ENCODE peak calls at places on chromosomes 13 and 19, in ten cellular contexts. L is GM23248; F is T-helper 17 cell; Z is memory B cell; H is dorsolateral prefrontal cortex; D is PC-3; M is AG09319; Y is CD4-positive, alpha-beta T cell; W is body of pancreas; S is activated T-helper 2 cell treated with anti-CD3 and anti-CD28 coated beads, Interferon-gamma antibody, Interleukin-2, Interleukin-4, amounts not matched to agents 10 μg/mL and 5 μg/mL and 100 μg/mL, durations not matched to agents 14 hours and 24 hours and 36 hours. K is an unnamed sample.

GRCh38 chr19:16435999-16436650 is 35.6 kb downstream of the EPS15L1 start:
- DNase-seq in W (no peak), D (no peak), M (no peak), S (no peak), Y (no peak), Z (no peak), L (no peak), H (no peak), F (no peak), K (no peak)

GRCh38 chr19:20482721-20483120 is 82.9 kb downstream of the ZNF737 start:
- DNase-seq in M (no peak), Z (no peak), L (no peak), D (no peak), W (no peak), Y (peak), H (no peak), F (no peak), S (no peak), K (no peak)

GRCh38 chr13:45584816-45585215 is 30.7 kb downstream of the ERICH6B start:
- DNase-seq in M (no peak), W (no peak), Z (no peak), L (peak), S (no peak), H (no peak), D (peak), Y (no peak), F (no peak), K (no peak)

GRCh38 chr19:1465191-1466016 is 13.6 kb downstream of the C19orf25 start:
- DNase-seq in Y (no peak), S (no peak), Z (no peak), F (no peak), H (no peak), W (no peak), L (no peak), M (no peak), D (no peak), K (no peak)

GRCh38 chr13:37381502-37381901 is 217.1 kb downstream of the POSTN start:
- DNase-seq in S (no peak), W (no peak), H (no peak), F (no peak), Z (no peak), D (no peak), Y (no peak), L (peak), M (no peak), K (no peak)

GRCh38 chr13:28046981-28047380 is 53.4 kb downstream of the FLT3 start:
- DNase-seq in Z (no peak), S (no peak), M (no peak), L (peak), Y (no peak), W (no peak), H (no peak), D (no peak), F (no peak), K (no peak)

GRCh38 chr19:17385878-17386611 is 8.0 kb downstream of the CCDC194 start:
- DNase-seq in L (peak), Y (peak), D (peak), M (no peak), Z (peak), W (peak), H (peak), F (peak), S (peak), K (peak)

GRCh38 chr19:44684892-44685847 is 13.8 kb upstream of the CEACAM16 start:
- DNase-seq in S (no peak), F (no peak), H (no peak), Z (no peak), Y (no peak), M (peak), D (peak), L (peak), W (peak), K (no peak)

GRCh38 chr13:84086847-84087162 is 204.5 kb upstream of the SLITRK1 start:
- DNase-seq in W (no peak), D (no peak), F (no peak), H (no peak), S (no peak), Z (no peak), Y (no peak), L (no peak), M (no peak), K (no peak)

GRCh38 chr19:19542507-19542906 is 4.4 kb downstream of the CILP2 start:
- DNase-seq in H (no peak), S (no peak), F (no peak), W (no peak), Y (no peak), Z (no peak), D (no peak), M (no peak), L (no peak), K (no peak)

GRCh38 chr13:114062754-114063153 is 69.7 kb downstream of the RASA3 start:
- DNase-seq in H (no peak), Z (no peak), L (peak), F (no peak), W (no peak), D (no peak), S (no peak), Y (no peak), M (no peak), K (no peak)

GRCh38 chr19:33798701-33799111 is 2.0 kb downstream of the KCTD15 start:
- DNase-seq in L (no peak), D (no peak), H (no peak), M (no peak), Y (no peak), F (no peak), S (no peak), Z (no peak), W (no peak), K (no peak)

GRCh38 chr19:33564836-33565338 is 43.3 kb upstream of the PEPD start:
- DNase-seq in L (no peak), H (no peak), D (no peak), Z (no peak), S (no peak), W (no peak), M (no peak), Y (no peak), F (no peak), K (no peak)

GRCh38 chr19:4279530-4280422 is 710 bp downstream of the SHD start:
- DNase-seq in Z (no peak), Y (no peak), H (no peak), W (no peak), F (no peak), S (no peak), D (no peak), L (no peak), M (no peak), K (no peak)

GRCh38 chr13:44434441-44435141 is 61.0 kb downstream of the SERP2 start:
- DNase-seq in F (no peak), Y (no peak), M (no peak), L (no peak), S (no peak), H (peak), Z (no peak), D (no peak), W (no peak), K (no peak)

GRCh38 chr13:44622259-44622658 is 46.1 kb upstream of the TSC22D1 start:
- DNase-seq in H (no peak), W (no peak), S (no peak), L (peak), D (no peak), Z (no peak), F (no peak), M (no peak), Y (no peak), K (no peak)

GRCh38 chr19:49812452-49812996 is 568 bp downstream of the FUZ start:
- DNase-seq in S (no peak), L (no peak), Z (no peak), W (no peak), Y (no peak), D (no peak), H (no peak), M (no peak), F (no peak), K (no peak)

GRCh38 chr19:7605490-7606222 is 10.0 kb downstream of the CAMSAP3 start:
- DNase-seq in F (no peak), D (peak), H (no peak), S (no peak), Y (no peak), M (no peak), L (peak), Z (peak), W (no peak), K (no peak)

GRCh38 chr19:5623397-5624153 is 692 bp downstream of the SAFB start:
- DNase-seq in H (no peak), D (no peak), L (no peak), Y (no peak), M (no peak), W (peak), F (no peak), S (no peak), Z (no peak), K (peak)

GRCh38 chr13:40688781-40689180 is 22.3 kb upstream of the FOXO1 start:
- DNase-seq in L (no peak), M (no peak), Z (no peak), S (no peak), Y (no peak), F (no peak), H (no peak), W (no peak), D (no peak), K (no peak)

GRCh38 chr19:48271531-48272151 is 1.8 kb downstream of the ZNF114 start:
- DNase-seq in L (peak), W (peak), S (no peak), Y (no peak), F (no peak), Z (peak), D (peak), H (no peak), M (no peak), K (no peak)

GRCh38 chr13:98254541-98254940 is 77.5 kb upstream of the RNF113B start:
- DNase-seq in Y (no peak), S (no peak), L (peak), W (no peak), D (no peak), F (no peak), H (no peak), M (peak), Z (no peak), K (no peak)

GRCh38 chr13:109616021-109616420 is 170.4 kb downstream of the IRS2 start:
- DNase-seq in S (no peak), Y (no peak), D (peak), W (no peak), F (no peak), Z (no peak), M (no peak), L (no peak), H (no peak), K (no peak)

GRCh38 chr19:480016-480855 is 16.1 kb upstream of the MADCAM1 start:
- DNase-seq in W (peak), L (peak), Y (no peak), H (peak), F (peak), D (peak), M (peak), Z (no peak), S (no peak), K (peak)

GRCh38 chr13:41622545-41623429 is 165.4 kb downstream of the RGCC start:
- DNase-seq in M (no peak), Y (no peak), L (peak), H (no peak), S (no peak), F (no peak), W (no peak), D (peak), Z (no peak), K (no peak)

GRCh38 chr19:39038098-39038497 is 5.7 kb upstream of the FBXO27 start:
- DNase-seq in W (peak), F (no peak), H (peak), M (no peak), Z (no peak), Y (no peak), D (peak), S (no peak), L (peak), K (no peak)